ENCODE peak calls at places on chromosome 12, in ten cellular contexts. K is effector memory CD4-positive, alpha-beta T cell; Z is GM23338; I is left ventricle myocardium inferior; O is sigmoid colon; B is ovary; M is RWPE1; W is CD4-positive, CD25-positive, alpha-beta regulatory T cell; T is PC-3; F is mammary epithelial cell. V is an unnamed sample.

GRCh38 chr12:82803201-82803600 is 116.5 kb downstream of the TMTC2 start:
- DNase-seq in K (no peak), Z (no peak), I (no peak), O (no peak), B (no peak), M (no peak), W (no peak), T (no peak), F (no peak), V (no peak)

GRCh38 chr12:27161458-27162228 is 79.3 kb upstream of the C12orf71 start:
- DNase-seq in K (no peak), Z (no peak), I (no peak), O (no peak), B (no peak), M (no peak), W (no peak), T (peak; percentile 88), F (no peak), V (no peak)

GRCh38 chr12:52789637-52790426 is 6.1 kb downstream of the KRT3 start:
- DNase-seq in K (no peak), Z (peak; percentile 22), I (no peak), O (no peak), B (no peak), M (no peak), W (no peak), T (no peak), F (no peak), V (no peak)

GRCh38 chr12:7113389-7113871 is 4.4 kb upstream of the C1RL start:
- DNase-seq in K (peak; percentile 12), Z (peak; percentile 64), I (no peak), O (peak; percentile 67), B (peak; percentile 62), M (no peak), W (peak; percentile 65), T (peak; percentile 33), F (peak; percentile 17), V (no peak)

GRCh38 chr12:62866451-62867082 is 68.4 kb downstream of the PPM1H start:
- DNase-seq in K (no peak), Z (peak; percentile 72), I (no peak), O (no peak), B (no peak), M (peak; percentile 25), W (no peak), T (peak; percentile 81), F (peak; percentile 56), V (no peak)

GRCh38 chr12:55642275-55643068 is 5.8 kb downstream of the OR10P1 start:
- DNase-seq in K (no peak), Z (no peak), I (no peak), O (no peak), B (no peak), M (no peak), W (no peak), T (no peak), F (no peak), V (no peak)

GRCh38 chr12:99960312-99960711 is 24.4 kb downstream of the ANKS1B start:
- DNase-seq in K (no peak), Z (no peak), I (no peak), O (no peak), B (no peak), M (no peak), W (no peak), T (peak; percentile 46), F (no peak), V (no peak)

GRCh38 chr12:75099215-75099614 is 110.4 kb downstream of the KCNC2 start:
- DNase-seq in K (no peak), Z (no peak), I (no peak), O (no peak), B (no peak), M (no peak), W (no peak), T (no peak), F (peak; percentile 12), V (no peak)

GRCh38 chr12:102526701-102527100 is 46.3 kb upstream of the IGF1 start:
- DNase-seq in K (no peak), Z (no peak), I (no peak), O (no peak), B (no peak), M (no peak), W (no peak), T (no peak), F (no peak), V (no peak)
- H3K27ac ChIP-seq in K (no peak overlapping the region), Z (no peak overlapping the region), I (no peak overlapping the region), O (no peak overlapping the region), B (no peak overlapping the region), M (no peak overlapping the region), W (no peak overlapping the region), T (no peak overlapping the region), F (no peak overlapping the region), V (no peak overlapping the region)

GRCh38 chr12:131609762-131610161 is 101.1 kb upstream of the SFSWAP start:
- DNase-seq in K (no peak), Z (no peak), I (no peak), O (no peak), B (no peak), M (no peak), W (no peak), T (no peak), F (no peak), V (no peak)
- H3K27ac ChIP-seq in K (no peak overlapping the region), Z (no peak overlapping the region), I (no peak overlapping the region), O (no peak overlapping the region), B (no peak overlapping the region), M (no peak overlapping the region), W (no peak overlapping the region), T (no peak overlapping the region), F (no peak overlapping the region), V (no peak overlapping the region)

DNA sequence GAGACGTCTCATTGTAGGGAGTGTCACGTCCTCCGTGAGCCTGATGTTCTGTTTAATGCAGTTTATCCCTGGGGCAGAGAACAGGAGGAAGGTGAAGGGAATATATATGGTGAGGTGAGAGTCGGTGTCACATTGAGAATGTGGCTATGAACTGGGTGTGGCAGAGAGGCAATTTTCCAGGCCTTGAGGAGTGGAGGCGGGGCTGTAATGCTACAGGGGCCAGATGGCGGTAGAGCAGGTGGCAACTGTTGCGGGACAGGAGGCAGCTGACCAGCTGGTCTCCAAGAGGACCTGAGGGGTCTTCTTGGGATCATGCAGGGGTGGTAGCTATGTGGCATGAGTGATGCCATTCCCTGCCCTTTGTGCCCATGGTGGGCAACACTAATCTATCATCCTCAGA is 59.6 kb downstream of the CACNA1C start:
- DNase-seq in K (no peak), Z (no peak), I (no peak), O (peak; percentile 38), B (no peak), M (no peak), W (no peak), T (no peak), F (no peak), V (no peak)
- H3K27ac ChIP-seq in K (no peak overlapping the region), Z (no peak overlapping the region), I (peak overlapping the region; percentile 88), O (peak overlapping the region; percentile 38), B (no peak overlapping the region), M (no peak overlapping the region), W (no peak overlapping the region), T (no peak overlapping the region), F (no peak overlapping the region), V (peak overlapping the region; percentile 72)

GRCh38 chr12:109466305-109466704 is 10.8 kb downstream of the KCTD10 start:
- DNase-seq in K (no peak), Z (no peak), I (no peak), O (no peak), B (no peak), M (no peak), W (no peak), T (no peak), F (no peak), V (no peak)
- H3K27ac ChIP-seq in K (no peak overlapping the region), Z (no peak overlapping the region), I (peak overlapping the region; percentile 99), O (peak overlapping the region; percentile 97), B (no peak overlapping the region), M (no peak overlapping the region), W (no peak overlapping the region), T (no peak overlapping the region), F (no peak overlapping the region), V (peak overlapping the region; percentile 99)

GRCh38 chr12:94147377-94147990 is 893 bp upstream of the PLXNC1 start:
- DNase-seq in K (no peak), Z (no peak), I (no peak), O (no peak), B (no peak), M (no peak), W (no peak), T (no peak), F (no peak), V (no peak)
- H3K27ac ChIP-seq in K (peak overlapping the region; percentile 42), Z (no peak overlapping the region), I (no peak overlapping the region), O (peak overlapping the region; percentile 38), B (peak overlapping the region; percentile 72), M (no peak overlapping the region), W (no peak overlapping the region), T (no peak overlapping the region), F (no peak overlapping the region), V (no peak overlapping the region)

DNA sequence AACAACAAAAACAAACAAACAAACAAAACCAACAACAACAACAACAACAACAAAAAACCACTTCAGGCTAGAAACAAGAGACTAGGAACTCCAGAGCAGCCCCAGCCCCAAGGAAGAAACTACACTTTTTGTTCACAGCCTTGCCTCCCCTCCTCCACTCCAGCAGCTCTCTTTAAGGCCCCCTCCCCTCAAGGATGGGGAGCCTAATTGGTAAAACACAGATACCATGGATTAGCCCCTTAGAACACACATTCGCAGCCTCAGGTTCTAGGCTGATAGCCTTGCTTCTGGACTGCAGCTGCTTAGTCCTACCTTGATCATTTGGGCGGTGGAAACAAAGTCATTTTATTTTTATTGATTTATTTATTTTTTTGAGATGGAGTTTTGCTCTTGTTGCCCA is 11.9 kb upstream of the AVIL start:
- DNase-seq in K (no peak), Z (no peak), I (no peak), O (no peak), B (no peak), M (no peak), W (no peak), T (no peak), F (no peak), V (no peak)
- H3K27ac ChIP-seq in K (no peak overlapping the region), Z (no peak overlapping the region), I (peak overlapping the region; percentile 100), O (peak overlapping the region; percentile 68), B (no peak overlapping the region), M (no peak overlapping the region), W (peak overlapping the region; percentile 10), T (no peak overlapping the region), F (no peak overlapping the region), V (peak overlapping the region; percentile 100)

DNA sequence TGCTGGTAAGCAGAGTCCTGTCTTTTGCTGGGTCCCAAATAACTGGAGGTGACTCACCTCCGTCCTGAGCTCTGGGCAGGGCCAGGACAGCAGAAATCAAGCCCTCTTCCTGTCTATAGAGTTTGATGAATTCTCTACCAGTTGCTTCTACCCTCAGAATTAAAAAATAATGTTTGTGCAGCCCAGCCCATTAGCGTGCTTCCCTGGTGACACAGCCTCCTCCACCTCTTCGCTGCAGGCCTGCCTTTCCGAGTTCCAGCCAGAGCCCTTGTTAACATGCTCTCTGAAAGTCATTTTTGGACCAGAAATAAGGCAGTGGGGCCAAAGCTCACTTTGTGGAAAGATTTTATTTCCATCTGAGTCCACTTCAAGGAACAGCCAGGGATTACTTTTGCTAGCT is 94.0 kb downstream of the TBX5 start:
- DNase-seq in K (no peak), Z (no peak), I (no peak), O (no peak), B (no peak), M (no peak), W (no peak), T (no peak), F (no peak), V (peak; percentile 81)
- H3K27ac ChIP-seq in K (no peak overlapping the region), Z (no peak overlapping the region), I (no peak overlapping the region), O (no peak overlapping the region), B (no peak overlapping the region), M (peak overlapping the region; percentile 29), W (no peak overlapping the region), T (no peak overlapping the region), F (no peak overlapping the region), V (peak overlapping the region; percentile 73)